ENCODE peak calls at places on chromosomes 13 and 19, in four cellular contexts. G is adrenal gland, H is colonic mucosa, F is HFF-Myc. D is an unnamed sample.
A peak's percentile ranks its signal among the peaks of the same experiment; 100 is the strongest.

GRCh38 chr19:58097783-58098681 is at the start of gene ZSCAN18:
- DNase-seq in G (peak; percentile 95), H (peak; percentile 95), F (peak; percentile 40), D (peak; percentile 97)

GRCh38 chr19:17933414-17934129 is 757 bp downstream of the CCDC124 start:
- DNase-seq in G (no peak), H (no peak), F (no peak), D (no peak)

GRCh38 chr19:31586282-31586681 is 237.0 kb upstream of the TSHZ3 start:
- DNase-seq in G (no peak), H (no peak), F (no peak), D (no peak)

GRCh38 chr13:80753951-80754350 is 413.0 kb upstream of the SPRY2 start:
- DNase-seq in G (no peak), H (no peak), F (no peak), D (no peak)

GRCh38 chr19:46722421-46723022 is 5.6 kb upstream of the PRKD2 start:
- DNase-seq in G (no peak), H (no peak), F (no peak), D (no peak)

GRCh38 chr19:772730-773436 is 22.0 kb downstream of the MISP start:
- DNase-seq in G (no peak), H (no peak), F (no peak), D (no peak)

GRCh38 chr13:110388141-110388943 is 81.3 kb downstream of the COL4A2 start:
- DNase-seq in G (no peak), H (no peak), F (no peak), D (no peak)

GRCh38 chr13:59208405-59209195 is 955.1 kb downstream of the DIAPH3 start:
- DNase-seq in G (no peak), H (no peak), F (no peak), D (no peak)

GRCh38 chr13:111614613-111615012 is 294.2 kb downstream of the TEX29 start:
- DNase-seq in G (no peak), H (no peak), F (no peak), D (no peak)

GRCh38 chr19:45135176-45135575 is 25.6 kb downstream of the NKPD1 start:
- DNase-seq in G (no peak), H (no peak), F (no peak), D (no peak)

GRCh38 chr19:46309056-46309455 is 12.2 kb downstream of the HIF3A start:
- DNase-seq in G (no peak), H (no peak), F (no peak), D (no peak)

GRCh38 chr19:7442423-7442822 is 46.4 kb downstream of the PEX11G start:
- DNase-seq in G (no peak), H (no peak), F (no peak), D (no peak)

GRCh38 chr19:6249296-6249695 is 30.5 kb downstream of the MLLT1 start:
- DNase-seq in G (no peak), H (no peak), F (no peak), D (no peak)

D was measured in caudate nucleus.